ENCODE peak calls at places on chromosomes 16 and 17, in seven cellular contexts. One of them, this sample, is unnamed.
A peak's percentile ranks its signal among the peaks of the same experiment; 100 is the strongest.

GRCh38 chr16:17134586-17134985 is 336.2 kb downstream of the XYLT1 start:
- DNase-seq in heart left ventricle: no peak
- DNase-seq in suprapubic skin: no peak
- DNase-seq in heart right ventricle: no peak
- DNase-seq in sigmoid colon: no peak
- DNase-seq in Peyer's patch: peak; percentile 39
- DNase-seq in lung: no peak
- DNase-seq in this sample: peak; percentile 12

GRCh38 chr17:60947100-60947499 is 269.4 kb downstream of the BCAS3 start:
- DNase-seq in heart left ventricle: no peak
- DNase-seq in suprapubic skin: no peak
- DNase-seq in heart right ventricle: no peak
- DNase-seq in sigmoid colon: no peak
- DNase-seq in Peyer's patch: no peak
- DNase-seq in lung: no peak
- DNase-seq in this sample: no peak

GRCh38 chr16:57532251-57532625 is 4.1 kb downstream of the CCDC102A start:
- DNase-seq in heart left ventricle: no peak
- DNase-seq in suprapubic skin: peak; percentile 56
- DNase-seq in heart right ventricle: no peak
- DNase-seq in sigmoid colon: peak; percentile 56
- DNase-seq in Peyer's patch: no peak
- DNase-seq in lung: no peak
- DNase-seq in this sample: peak; percentile 54

GRCh38 chr17:39963826-39964225 is 1.0 kb downstream of the GSDMA start:
- DNase-seq in heart left ventricle: no peak
- DNase-seq in suprapubic skin: no peak
- DNase-seq in heart right ventricle: no peak
- DNase-seq in sigmoid colon: no peak
- DNase-seq in Peyer's patch: no peak
- DNase-seq in lung: no peak
- DNase-seq in this sample: no peak

GRCh38 chr16:83458612-83459011 is 349.2 kb upstream of the HSBP1 start:
- DNase-seq in heart left ventricle: no peak
- DNase-seq in suprapubic skin: no peak
- DNase-seq in heart right ventricle: no peak
- DNase-seq in sigmoid colon: no peak
- DNase-seq in Peyer's patch: no peak
- DNase-seq in lung: no peak
- DNase-seq in this sample: no peak

GRCh38 chr16:50505714-50506542 is 42.3 kb upstream of the NKD1 start:
- DNase-seq in heart left ventricle: no peak
- DNase-seq in suprapubic skin: no peak
- DNase-seq in heart right ventricle: peak; percentile 11
- DNase-seq in sigmoid colon: no peak
- DNase-seq in Peyer's patch: no peak
- DNase-seq in lung: no peak
- DNase-seq in this sample: no peak

GRCh38 chr16:14238756-14239155 is 167.6 kb downstream of the MRTFB start:
- DNase-seq in heart left ventricle: no peak
- DNase-seq in suprapubic skin: no peak
- DNase-seq in heart right ventricle: no peak
- DNase-seq in sigmoid colon: no peak
- DNase-seq in Peyer's patch: no peak
- DNase-seq in lung: no peak
- DNase-seq in this sample: no peak

GRCh38 chr17:61486135-61487120 is 34.2 kb downstream of the TBX4 start:
- DNase-seq in heart left ventricle: no peak
- DNase-seq in suprapubic skin: peak; percentile 46
- DNase-seq in heart right ventricle: no peak
- DNase-seq in sigmoid colon: no peak
- DNase-seq in Peyer's patch: no peak
- DNase-seq in lung: no peak
- DNase-seq in this sample: peak; percentile 22

GRCh38 chr17:66339563-66339962 is 37.1 kb downstream of the PRKCA start:
- DNase-seq in heart left ventricle: no peak
- DNase-seq in suprapubic skin: no peak
- DNase-seq in heart right ventricle: no peak
- DNase-seq in sigmoid colon: no peak
- DNase-seq in Peyer's patch: no peak
- DNase-seq in lung: no peak
- DNase-seq in this sample: no peak

GRCh38 chr16:27217256-27217655 is 13.9 kb downstream of the KDM8 start:
- DNase-seq in heart left ventricle: no peak
- DNase-seq in suprapubic skin: no peak
- DNase-seq in heart right ventricle: no peak
- DNase-seq in sigmoid colon: no peak
- DNase-seq in Peyer's patch: no peak
- DNase-seq in lung: no peak
- DNase-seq in this sample: no peak

GRCh38 chr16:87451563-87452210 is 41.1 kb downstream of the ZCCHC14 start:
- DNase-seq in heart left ventricle: no peak
- DNase-seq in suprapubic skin: no peak
- DNase-seq in heart right ventricle: no peak
- DNase-seq in sigmoid colon: peak; percentile 22
- DNase-seq in Peyer's patch: no peak
- DNase-seq in lung: no peak
- DNase-seq in this sample: no peak

GRCh38 chr16:30585022-30585399 is 486 bp downstream of the ZNF785 start:
- DNase-seq in heart left ventricle: no peak
- DNase-seq in suprapubic skin: no peak
- DNase-seq in heart right ventricle: no peak
- DNase-seq in sigmoid colon: peak; percentile 66
- DNase-seq in Peyer's patch: peak; percentile 29
- DNase-seq in lung: no peak
- DNase-seq in this sample: no peak

GRCh38 chr17:76544123-76544915 is 4.5 kb downstream of the PRCD start:
- DNase-seq in heart left ventricle: peak; percentile 54
- DNase-seq in suprapubic skin: peak; percentile 61
- DNase-seq in heart right ventricle: peak; percentile 58
- DNase-seq in sigmoid colon: no peak
- DNase-seq in Peyer's patch: no peak
- DNase-seq in lung: no peak
- DNase-seq in this sample: no peak

DNA sequence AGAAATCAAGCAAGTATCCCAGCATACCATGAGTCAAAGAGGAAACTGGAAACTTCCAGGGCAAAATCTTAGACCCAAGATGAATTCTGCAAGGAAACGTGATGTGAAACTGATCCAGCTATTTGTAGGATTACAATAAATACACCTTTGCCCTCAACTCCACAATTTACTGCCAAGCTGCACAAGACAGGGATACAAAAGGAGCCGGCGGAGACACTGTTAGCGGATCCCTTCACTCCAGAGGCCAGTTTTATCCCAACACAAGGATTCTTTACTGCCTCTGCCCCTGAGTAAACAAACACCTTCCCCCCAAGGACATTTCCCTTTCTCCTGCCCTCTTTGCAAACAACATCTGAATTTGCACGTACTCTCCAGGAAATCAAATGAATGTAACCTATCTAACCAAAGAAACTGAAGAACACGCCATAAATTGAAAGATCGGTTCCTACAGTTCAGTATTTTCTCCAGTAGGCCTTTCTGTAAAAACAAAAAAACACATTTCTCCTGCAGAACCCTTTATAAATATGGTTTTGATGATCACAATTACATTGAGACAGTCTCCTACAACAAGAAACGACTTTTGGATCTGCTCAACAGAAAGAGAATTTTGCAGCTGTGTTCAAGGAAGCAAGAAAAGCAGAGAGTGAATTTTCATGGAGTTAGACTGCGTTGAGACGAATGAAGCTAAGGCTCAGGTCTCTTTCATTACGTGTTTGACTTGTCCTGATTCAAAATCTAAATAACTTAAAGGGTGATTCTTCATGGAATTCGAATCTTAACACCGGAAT is 1.4 kb upstream of the CBX2 start:
- DNase-seq in heart left ventricle: no peak
- DNase-seq in suprapubic skin: no peak
- DNase-seq in heart right ventricle: no peak
- DNase-seq in sigmoid colon: no peak
- DNase-seq in Peyer's patch: no peak
- DNase-seq in lung: no peak
- DNase-seq in this sample: no peak
- H3K4me3 ChIP-seq in heart left ventricle: peak overlapping the region; percentile 70
- H3K4me3 ChIP-seq in suprapubic skin: no peak overlapping the region
- H3K4me3 ChIP-seq in heart right ventricle: peak overlapping the region; percentile 62
- H3K4me3 ChIP-seq in sigmoid colon: no peak overlapping the region
- H3K4me3 ChIP-seq in Peyer's patch: no peak overlapping the region
- H3K4me3 ChIP-seq in lung: no peak overlapping the region
- H3K4me3 ChIP-seq in this sample: no peak overlapping the region

GRCh38 chr17:48576479-48577309 is 1.5 kb downstream of the HOXB4 start:
- DNase-seq in heart left ventricle: no peak
- DNase-seq in suprapubic skin: no peak
- DNase-seq in heart right ventricle: no peak
- DNase-seq in sigmoid colon: peak; percentile 92
- DNase-seq in Peyer's patch: no peak
- DNase-seq in lung: no peak
- DNase-seq in this sample: peak; percentile 84

GRCh38 chr17:48579738-48580543 is 1.8 kb upstream of the HOXB4 start:
- DNase-seq in heart left ventricle: no peak
- DNase-seq in suprapubic skin: no peak
- DNase-seq in heart right ventricle: no peak
- DNase-seq in sigmoid colon: no peak
- DNase-seq in Peyer's patch: no peak
- DNase-seq in lung: no peak
- DNase-seq in this sample: no peak

GRCh38 chr17:48577330-48577945 is 712 bp downstream of the HOXB4 start:
- DNase-seq in heart left ventricle: no peak
- DNase-seq in suprapubic skin: no peak
- DNase-seq in heart right ventricle: no peak
- DNase-seq in sigmoid colon: no peak
- DNase-seq in Peyer's patch: no peak
- DNase-seq in lung: no peak
- DNase-seq in this sample: no peak

GRCh38 chr17:48578616-48579560 is 738 bp upstream of the HOXB4 start:
- DNase-seq in heart left ventricle: no peak
- DNase-seq in suprapubic skin: no peak
- DNase-seq in heart right ventricle: no peak
- DNase-seq in sigmoid colon: no peak
- DNase-seq in Peyer's patch: no peak
- DNase-seq in lung: no peak
- DNase-seq in this sample: no peak

DNA sequence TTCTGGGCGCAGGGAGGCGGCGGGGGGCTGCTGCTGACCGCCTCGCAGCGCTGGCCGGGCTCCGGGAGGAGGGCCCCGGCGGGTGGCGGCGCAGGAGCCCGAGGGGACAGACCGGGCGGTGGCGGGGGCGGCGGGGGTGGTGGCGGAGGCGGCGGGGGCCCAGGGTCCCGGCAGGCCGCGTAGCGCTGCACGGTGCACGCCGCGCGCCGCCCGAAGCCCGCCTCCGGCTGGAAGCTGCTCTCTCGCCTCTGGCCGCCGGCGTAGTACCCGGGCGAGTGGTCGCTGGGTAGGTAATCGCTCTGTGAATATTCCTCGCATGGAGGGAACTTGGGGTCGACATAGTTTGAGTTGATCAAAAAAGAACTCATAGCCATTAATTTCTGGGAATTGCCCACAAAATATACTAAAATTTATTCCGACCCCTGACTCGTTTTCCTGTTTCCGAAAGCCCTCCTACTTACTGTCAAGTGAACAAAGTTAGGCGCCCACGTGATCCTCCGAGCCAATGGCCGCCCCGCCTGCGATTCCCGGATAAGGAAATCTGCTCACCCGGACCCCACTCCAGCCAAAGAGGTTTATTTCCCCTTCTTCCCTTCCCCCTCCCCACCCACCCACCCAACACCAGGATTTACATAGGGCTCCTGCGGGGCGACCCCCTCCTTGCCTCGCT is at the start of gene HOXB4:
- DNase-seq in heart left ventricle: peak; percentile 53
- DNase-seq in suprapubic skin: peak; percentile 93
- DNase-seq in heart right ventricle: peak; percentile 20
- DNase-seq in sigmoid colon: peak; percentile 95
- DNase-seq in Peyer's patch: peak; percentile 90
- DNase-seq in lung: peak; percentile 60
- DNase-seq in this sample: peak; percentile 93
- H3K27ac ChIP-seq in heart left ventricle: peak within 1 kb of the TSS; percentile 67
- H3K27ac ChIP-seq in suprapubic skin: peak within 1 kb of the TSS; percentile 85
- H3K27ac ChIP-seq in heart right ventricle: no peak within 1 kb of the TSS
- H3K27ac ChIP-seq in sigmoid colon: peak within 1 kb of the TSS; percentile 97
- H3K27ac ChIP-seq in Peyer's patch: peak within 1 kb of the TSS; percentile 77
- H3K27ac ChIP-seq in lung: peak within 1 kb of the TSS; percentile 79
- H3K27ac ChIP-seq in this sample: peak within 1 kb of the TSS; percentile 97

DNA sequence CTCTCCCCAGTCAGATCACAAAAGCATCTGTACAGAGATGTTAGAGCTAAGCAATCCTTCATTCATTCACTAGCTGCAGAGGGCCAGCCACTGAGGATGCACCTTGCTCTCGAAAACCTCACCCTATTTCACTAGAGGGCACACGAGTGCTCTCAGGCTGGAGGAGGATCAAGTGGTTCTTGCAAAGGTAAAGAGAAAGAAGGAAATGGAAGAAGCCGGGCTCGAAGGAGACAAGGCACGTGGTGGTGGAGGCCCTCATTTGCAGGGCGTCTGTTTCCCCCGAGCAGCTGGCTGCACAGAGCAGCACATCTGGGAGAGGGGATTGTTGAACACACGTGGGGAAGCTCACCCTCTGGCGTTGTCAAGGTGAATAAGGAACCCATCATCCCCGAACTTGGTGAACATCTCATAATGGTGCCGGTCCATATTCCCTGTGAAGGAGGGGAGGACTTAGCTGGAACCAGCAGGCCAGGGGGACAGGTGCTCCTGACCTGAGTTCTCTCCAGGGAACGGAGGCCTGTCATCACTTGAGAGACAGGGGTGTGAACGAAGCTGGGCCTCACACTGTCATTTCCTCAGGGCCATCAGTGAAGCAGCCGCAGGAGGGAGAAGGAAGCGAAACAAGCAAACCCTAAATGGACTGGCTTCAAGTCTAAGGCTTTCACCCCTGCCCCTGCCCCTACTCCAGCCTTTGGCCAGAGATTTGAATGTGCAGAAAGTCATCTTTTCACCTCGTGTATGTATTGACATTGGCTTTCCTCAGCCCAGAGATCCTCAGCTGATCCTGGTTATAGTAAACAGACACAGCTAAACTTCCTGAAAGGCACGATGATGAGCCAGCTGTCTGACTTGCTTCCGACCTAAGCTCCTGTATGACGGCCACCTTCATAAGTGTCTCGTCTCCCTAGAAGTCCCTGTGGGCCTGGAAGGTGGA is 27.6 kb downstream of the PRKAR1A start:
- DNase-seq in heart left ventricle: no peak
- DNase-seq in suprapubic skin: no peak
- DNase-seq in heart right ventricle: no peak
- DNase-seq in sigmoid colon: no peak
- DNase-seq in Peyer's patch: no peak
- DNase-seq in lung: peak; percentile 74
- DNase-seq in this sample: no peak
- TF ChIP-seq CTCF in heart left ventricle: peak; percentile 12
- TF ChIP-seq CTCF in suprapubic skin: no peak
- TF ChIP-seq CTCF in heart right ventricle: no peak
- TF ChIP-seq CTCF in sigmoid colon: no peak
- TF ChIP-seq CTCF in Peyer's patch: no peak
- TF ChIP-seq CTCF in lung: no peak
- TF ChIP-seq CTCF in this sample: peak; percentile 6

DNA sequence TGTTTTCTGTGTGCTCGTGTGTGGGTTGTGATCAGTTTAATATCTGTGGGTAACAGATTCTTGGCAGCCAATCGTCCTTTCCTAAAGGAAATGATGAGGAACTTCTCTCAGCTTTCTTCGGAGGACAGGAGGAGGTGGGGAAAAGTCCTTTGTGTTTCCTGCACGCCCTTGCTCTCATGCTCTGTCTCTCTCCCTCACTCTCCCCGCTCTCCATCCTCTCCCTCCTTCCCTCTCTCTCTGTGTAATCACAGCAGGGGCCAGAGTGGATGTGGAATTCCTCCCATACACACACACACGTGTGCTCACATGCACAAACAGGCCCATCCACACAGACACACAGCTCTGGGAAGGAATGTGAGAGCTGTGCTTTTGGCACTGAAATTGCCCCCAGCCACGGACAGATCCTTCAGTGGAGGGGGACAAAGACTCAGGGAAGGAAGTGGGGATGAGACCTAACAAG is 83.6 kb upstream of the PLCG2 start:
- DNase-seq in heart left ventricle: no peak
- DNase-seq in suprapubic skin: no peak
- DNase-seq in heart right ventricle: no peak
- DNase-seq in sigmoid colon: no peak
- DNase-seq in Peyer's patch: no peak
- DNase-seq in lung: no peak
- DNase-seq in this sample: no peak
- H3K4me3 ChIP-seq in heart left ventricle: no peak overlapping the region
- H3K4me3 ChIP-seq in suprapubic skin: no peak overlapping the region
- H3K4me3 ChIP-seq in heart right ventricle: no peak overlapping the region
- H3K4me3 ChIP-seq in sigmoid colon: no peak overlapping the region
- H3K4me3 ChIP-seq in Peyer's patch: no peak overlapping the region
- H3K4me3 ChIP-seq in lung: no peak overlapping the region
- H3K4me3 ChIP-seq in this sample: no peak overlapping the region

This sample was measured in ascending aorta.